ENCODE peak calls at places on chromosomes 12 and 14, in nine cellular contexts. E is stomach, C is Panc1, B is GM13977, J is thyroid gland, O is epithelial cell of esophagus, Y is endothelial cell, W is glutamatergic neuron, G is cardiac muscle cell. A is an unnamed sample.

GRCh38 chr12:77120695-77121094 is 55.3 kb upstream of the E2F7 start:
- DNase-seq in E (no peak), C (no peak), B (no peak), J (no peak), O (peak), Y (no peak), W (no peak), G (peak), A (no peak)

GRCh38 chr12:1911598-1912575 is 6.6 kb downstream of the CACNA2D4 start:
- DNase-seq in E (peak), C (no peak), B (no peak), J (no peak), O (no peak), Y (no peak), W (peak), G (no peak), A (peak)

GRCh38 chr14:101083564-101084435 is 180.3 kb upstream of the RTL1 start:
- DNase-seq in E (peak), C (no peak), B (no peak), J (no peak), O (peak), Y (no peak), W (no peak), G (no peak), A (no peak)

GRCh38 chr12:115383668-115384067 is 699.7 kb upstream of the TBX3 start:
- DNase-seq in E (peak), C (no peak), B (no peak), J (peak), O (peak), Y (no peak), W (no peak), G (peak), A (no peak)

GRCh38 chr14:46325157-46325556 is 326.4 kb downstream of the RPL10L start:
- DNase-seq in E (no peak), C (no peak), B (no peak), J (no peak), O (no peak), Y (no peak), W (no peak), G (no peak), A (no peak)

GRCh38 chr14:32825058-32825457 is 113.6 kb upstream of the NPAS3 start:
- DNase-seq in E (no peak), C (no peak), B (no peak), J (no peak), O (no peak), Y (no peak), W (no peak), G (no peak), A (no peak)

GRCh38 chr12:109487181-109488050 is 10.0 kb downstream of the UBE3B start:
- DNase-seq in E (no peak), C (no peak), B (no peak), J (no peak), O (no peak), Y (no peak), W (no peak), G (no peak), A (no peak)

GRCh38 chr14:96281486-96281885 is 25.5 kb downstream of the BDKRB1 start:
- DNase-seq in E (no peak), C (no peak), B (no peak), J (no peak), O (no peak), Y (no peak), W (no peak), G (no peak), A (no peak)

GRCh38 chr12:124610021-124610606 is 42.7 kb upstream of the NCOR2 start:
- DNase-seq in E (no peak), C (no peak), B (no peak), J (no peak), O (no peak), Y (no peak), W (no peak), G (no peak), A (no peak)

GRCh38 chr14:81268016-81268416 is 47.3 kb upstream of the GTF2A1 start:
- DNase-seq in E (no peak), C (no peak), B (no peak), J (no peak), O (peak), Y (no peak), W (no peak), G (no peak), A (no peak)

GRCh38 chr12:713281-713875 is 39.0 kb upstream of the WNK1 start:
- DNase-seq in E (no peak), C (no peak), B (no peak), J (no peak), O (no peak), Y (no peak), W (no peak), G (no peak), A (no peak)

GRCh38 chr14:79583738-79584405 is 627.4 kb downstream of the DIO2 start:
- DNase-seq in E (no peak), C (no peak), B (no peak), J (no peak), O (peak), Y (no peak), W (no peak), G (peak), A (no peak)

GRCh38 chr12:3045989-3046388 is 31.2 kb upstream of the TSPAN9 start:
- DNase-seq in E (no peak), C (no peak), B (no peak), J (no peak), O (no peak), Y (no peak), W (no peak), G (no peak), A (no peak)

GRCh38 chr14:78498062-78498595 is 328.0 kb downstream of the NRXN3 start:
- DNase-seq in E (no peak), C (no peak), B (no peak), J (no peak), O (no peak), Y (no peak), W (no peak), G (no peak), A (no peak)

DNA sequence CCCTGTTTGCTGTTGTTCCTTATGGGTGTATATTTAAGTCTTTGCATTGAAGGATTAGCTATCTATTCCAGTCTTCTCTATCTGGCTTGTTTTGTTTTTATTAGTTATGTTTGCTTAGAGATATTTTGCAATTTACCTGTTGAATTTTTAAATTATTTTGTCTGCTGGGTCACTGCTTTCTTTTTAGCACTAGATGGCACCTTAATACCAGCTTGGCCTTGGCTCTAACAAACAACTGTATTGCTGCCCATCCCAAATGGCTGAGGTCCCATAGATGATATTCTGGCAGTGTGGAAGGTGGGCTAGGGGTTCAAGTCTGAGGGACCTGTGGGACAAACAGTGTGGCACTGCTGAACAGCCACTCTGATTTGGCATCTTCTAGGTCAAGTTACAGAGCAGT is 144.0 kb upstream of the FBXO33 start:
- DNase-seq in E (no peak), C (no peak), B (no peak), J (no peak), O (no peak), Y (no peak), W (no peak), G (no peak), A (no peak)
- TF ChIP-seq CTCF in E (no peak), C (peak), B (no peak), J (no peak), O (no peak), Y (no peak), W (no peak), G (no peak), A (peak)

DNA sequence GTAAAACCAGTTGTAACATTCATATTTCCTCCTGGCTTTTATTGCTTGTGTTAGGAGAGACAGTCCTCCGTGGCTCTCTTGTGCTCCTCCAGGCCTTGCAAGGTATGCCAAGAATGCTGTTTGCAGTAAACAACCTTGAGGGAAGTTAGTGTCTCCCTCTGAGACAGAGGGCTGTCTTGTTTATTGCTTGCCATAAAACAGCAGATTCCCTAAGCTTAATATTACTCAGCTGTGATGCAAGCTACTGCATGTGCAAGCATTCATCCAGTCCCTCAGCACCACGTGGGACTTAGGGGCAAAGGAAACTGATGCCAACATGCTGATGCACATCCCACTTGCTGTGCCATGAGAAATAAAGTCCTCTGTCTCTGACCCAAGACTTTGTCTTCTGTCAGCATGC is 6.6 kb downstream of the POMT2 start:
- DNase-seq in E (no peak), C (peak), B (no peak), J (peak), O (peak), Y (no peak), W (no peak), G (peak), A (no peak)
- TF ChIP-seq CTCF in E (no peak), C (no peak), B (no peak), J (no peak), O (peak), Y (no peak), W (no peak), G (no peak), A (no peak)

GRCh38 chr12:122981036-122981471 is 573 bp downstream of the ARL6IP4 start:
- DNase-seq in E (no peak), C (no peak), B (no peak), J (no peak), O (peak), Y (peak), W (peak), G (peak), A (no peak)
- TF ChIP-seq CTCF in E (no peak), C (no peak), B (peak), J (no peak), O (no peak), Y (no peak), W (no peak), G (no peak), A (no peak)

GRCh38 chr14:105774001-105774400 is 247.6 kb downstream of the TMEM121 start:
- DNase-seq in E (no peak), C (no peak), B (no peak), J (no peak), O (no peak), Y (no peak), W (no peak), G (no peak), A (no peak)
- TF ChIP-seq CTCF in E (no peak), C (no peak), B (no peak), J (no peak), O (no peak), Y (no peak), W (no peak), G (no peak), A (no peak)

GRCh38 chr12:104827587-104827986 is 130.5 kb downstream of the SLC41A2 start:
- DNase-seq in E (no peak), C (no peak), B (no peak), J (no peak), O (no peak), Y (peak), W (no peak), G (no peak), A (no peak)
- TF ChIP-seq CTCF in E (no peak), C (peak), B (no peak), J (no peak), O (peak), Y (peak), W (no peak), G (peak), A (no peak)

GRCh38 chr12:117042171-117042809 is 56.9 kb downstream of the TESC start:
- DNase-seq in E (peak), C (no peak), B (no peak), J (no peak), O (no peak), Y (peak), W (no peak), G (peak), A (no peak)
- TF ChIP-seq CTCF in E (no peak), C (no peak), B (no peak), J (no peak), O (no peak), Y (no peak), W (no peak), G (no peak), A (no peak)

DNA sequence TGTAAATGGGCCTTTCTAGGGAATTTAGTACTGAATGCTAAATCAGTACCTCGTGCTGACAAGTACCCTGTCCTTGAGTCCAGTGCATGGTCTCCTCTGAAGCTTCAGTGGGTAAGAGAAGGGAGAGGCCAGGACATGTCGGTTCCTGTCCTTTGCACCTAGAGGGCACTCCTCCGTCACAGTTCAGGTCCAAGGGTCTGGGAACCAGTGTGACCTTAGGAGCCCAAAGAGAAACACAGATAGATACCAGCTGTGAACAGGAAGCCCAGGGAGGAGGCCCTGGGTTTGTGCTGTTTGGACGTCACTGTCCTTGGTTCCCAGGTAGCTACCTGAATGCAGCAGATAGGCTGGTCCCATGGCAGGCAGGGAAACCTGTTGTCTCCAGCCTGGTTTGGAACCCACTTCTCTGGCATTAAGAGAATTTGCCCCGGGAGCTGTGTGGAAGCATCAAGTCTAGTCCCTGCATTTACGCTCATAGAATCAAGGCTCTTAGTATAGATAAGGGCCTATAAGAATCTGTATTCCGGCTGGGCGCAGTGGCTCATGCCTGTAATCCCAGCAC is 3.9 kb upstream of the FGF23 start:
- DNase-seq in E (no peak), C (no peak), B (no peak), J (no peak), O (no peak), Y (peak), W (no peak), G (no peak), A (no peak)
- TF ChIP-seq CTCF in E (no peak), C (peak), B (peak), J (no peak), O (no peak), Y (no peak), W (no peak), G (no peak), A (peak)

DNA sequence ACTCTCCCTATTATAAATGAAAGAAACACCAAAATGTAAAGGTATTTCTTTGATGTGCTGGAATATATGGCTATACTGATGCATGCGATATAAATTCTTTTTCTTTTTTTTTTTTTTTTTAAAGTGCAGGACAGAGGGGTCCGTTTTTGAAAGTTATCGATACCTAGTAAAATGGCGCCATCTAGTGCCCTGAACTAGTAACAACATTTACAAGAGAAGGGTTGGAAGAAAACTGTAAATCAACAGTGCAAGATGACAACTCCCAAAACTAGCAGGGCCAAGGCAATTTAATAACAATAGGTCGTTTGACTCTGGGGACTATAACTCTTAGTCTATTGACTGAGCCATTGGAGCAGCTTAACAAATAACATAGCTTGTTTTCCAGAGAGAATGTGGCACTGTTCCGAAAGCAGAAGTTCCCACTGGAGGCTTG is 137.7 kb downstream of the SPTSSA start:
- DNase-seq in E (no peak), C (no peak), B (peak), J (peak), O (peak), Y (peak), W (no peak), G (peak), A (peak)
- TF ChIP-seq CTCF in E (no peak), C (peak), B (peak), J (peak), O (peak), Y (peak), W (peak), G (peak), A (peak)

DNA sequence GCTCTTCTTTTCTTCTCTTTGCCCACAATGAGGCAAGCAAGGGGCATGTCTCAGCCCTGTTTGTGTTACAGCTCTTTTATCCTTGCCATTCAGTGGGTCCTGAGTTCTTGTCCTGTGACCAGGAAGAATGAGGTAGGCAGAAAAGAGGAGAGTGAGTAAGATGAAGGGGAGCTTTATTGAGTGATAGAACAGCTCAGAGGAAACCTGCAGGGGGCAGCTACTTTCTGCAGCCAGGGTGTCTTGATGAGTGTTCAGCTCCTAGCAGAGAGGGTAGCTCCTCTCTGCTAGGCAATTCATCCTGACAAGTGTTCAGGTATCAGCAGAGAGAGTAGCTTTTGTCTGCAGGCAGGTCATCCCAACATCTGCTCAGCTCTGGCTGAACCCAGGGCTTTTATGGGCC is 41.0 kb downstream of the HSD17B6 start:
- DNase-seq in E (no peak), C (no peak), B (no peak), J (no peak), O (no peak), Y (no peak), W (no peak), G (no peak), A (no peak)
- TF ChIP-seq CTCF in E (no peak), C (no peak), B (no peak), J (no peak), O (no peak), Y (no peak), W (no peak), G (no peak), A (no peak)

GRCh38 chr14:93104961-93105360 is 10.8 kb downstream of the ITPK1 start:
- DNase-seq in E (no peak), C (no peak), B (no peak), J (no peak), O (no peak), Y (no peak), W (no peak), G (no peak), A (no peak)
- TF ChIP-seq CTCF in E (no peak), C (no peak), B (no peak), J (no peak), O (no peak), Y (no peak), W (no peak), G (no peak), A (peak)